ENCODE peak calls at places on chromosomes 2 and 18, in ten cellular contexts. N is CD8-positive, alpha-beta memory T cell; B is neuronal stem cell; H is IMR-90; K is adipocyte; O is fibroblast of lung; W is aorta; Y is PC-3; D is mammary epithelial cell; I is CD8-positive, alpha-beta T cell. M is an unnamed sample.
A peak's percentile ranks its signal among the peaks of the same experiment; 100 is the strongest.

GRCh38 chr2:128442053-128442751 is 123.5 kb upstream of the HS6ST1 start:
- DNase-seq in B (no peak), O (peak; percentile 50), H (peak; percentile 16), N (no peak), I (peak; percentile 34), Y (no peak), W (peak; percentile 71), D (no peak), K (no peak), M (no peak)

GRCh38 chr2:42722328-42723190 is 41.4 kb downstream of the OXER1 start:
- DNase-seq in D (peak; percentile 72), W (peak; percentile 69), K (peak; percentile 85), I (no peak), O (peak; percentile 88), B (no peak), N (no peak), Y (peak; percentile 14), H (peak; percentile 89), M (peak; percentile 38)

GRCh38 chr2:42764096-42764495 is at the start of gene OXER1:
- DNase-seq in B (no peak), D (no peak), W (peak; percentile 53), K (no peak), Y (no peak), N (no peak), O (no peak), I (no peak), H (no peak), M (no peak)

GRCh38 chr2:216596986-216597509 is 36.2 kb upstream of the IGFBP2 start:
- DNase-seq in H (no peak), Y (peak; percentile 20), W (no peak), D (peak; percentile 16), K (peak; percentile 33), I (no peak), O (no peak), N (no peak), B (no peak), M (no peak)

GRCh38 chr18:3447035-3447894 is 2.7 kb upstream of the TGIF1 start:
- DNase-seq in N (no peak), K (peak; percentile 74), O (peak; percentile 79), I (no peak), B (no peak), W (peak; percentile 74), H (peak; percentile 62), D (peak; percentile 73), Y (peak; percentile 41), M (peak; percentile 65)

GRCh38 chr2:16653083-16653375 is 12.6 kb downstream of the CYRIA start:
- DNase-seq in I (no peak), H (no peak), Y (no peak), B (no peak), D (peak; percentile 40), O (no peak), W (peak; percentile 58), N (no peak), K (no peak), M (peak; percentile 62)

GRCh38 chr18:3251963-3252277 is 4.3 kb downstream of the MYL12A start:
- DNase-seq in B (no peak), W (no peak), O (no peak), Y (no peak), N (no peak), D (no peak), I (no peak), H (peak; percentile 37), K (peak; percentile 39), M (no peak)

GRCh38 chr2:204260162-204260877 is 285.0 kb upstream of the PARD3B start:
- DNase-seq in N (no peak), D (peak; percentile 19), H (peak; percentile 74), B (peak; percentile 85), O (peak; percentile 78), I (peak; percentile 50), W (peak; percentile 74), K (peak; percentile 95), Y (peak; percentile 84), M (peak; percentile 44)

GRCh38 chr2:28751956-28752607 is 452 bp downstream of the PPP1CB start:
- DNase-seq in Y (no peak), K (peak; percentile 57), N (peak; percentile 14), B (no peak), D (peak; percentile 12), I (peak; percentile 64), O (no peak), W (peak; percentile 61), H (no peak), M (peak; percentile 23)

GRCh38 chr2:88190808-88191721 is 20.9 kb downstream of the THNSL2 start:
- DNase-seq in H (peak; percentile 23), D (peak; percentile 13), B (peak; percentile 76), W (no peak), N (no peak), Y (peak; percentile 52), K (peak; percentile 66), I (no peak), O (peak; percentile 57), M (peak; percentile 32)

GRCh38 chr2:201151127-201152074 is 31.5 kb upstream of the CASP10 start:
- DNase-seq in H (peak; percentile 93), D (peak; percentile 88), W (no peak), I (no peak), N (no peak), K (peak; percentile 64), Y (peak; percentile 91), B (no peak), O (peak; percentile 67), M (peak; percentile 65)

GRCh38 chr2:43083710-43084698 is 142.4 kb downstream of the ZFP36L2 start:
- DNase-seq in I (no peak), N (no peak), K (peak; percentile 85), B (no peak), H (peak; percentile 55), W (peak; percentile 78), Y (peak; percentile 48), O (peak; percentile 66), D (peak; percentile 96), M (peak; percentile 90)

GRCh38 chr2:234989183-234989701 is 37.4 kb downstream of the SH3BP4 start:
- DNase-seq in Y (peak; percentile 96), W (peak; percentile 95), N (no peak), B (no peak), I (no peak), D (peak; percentile 89), H (no peak), K (no peak), O (peak; percentile 46), M (peak; percentile 97)

GRCh38 chr2:113061241-113061640 is 2.2 kb downstream of the IL36RN start:
- DNase-seq in D (no peak), H (no peak), Y (no peak), B (no peak), K (no peak), W (no peak), I (no peak), N (no peak), O (no peak), M (no peak)

GRCh38 chr2:42238644-42239288 is 69.6 kb downstream of the EML4 start:
- DNase-seq in H (no peak), W (no peak), Y (peak; percentile 52), O (peak; percentile 25), K (no peak), D (peak; percentile 23), B (no peak), I (peak; percentile 54), N (no peak), M (peak; percentile 5)

GRCh38 chr2:23078799-23079434 is 306.1 kb upstream of the KLHL29 start:
- DNase-seq in K (no peak), Y (no peak), O (no peak), I (no peak), B (no peak), N (no peak), H (no peak), D (no peak), W (no peak), M (no peak)
- H3K4me3 ChIP-seq in K (no peak overlapping the region), Y (no peak overlapping the region), O (no peak overlapping the region), I (no peak overlapping the region), B (no peak overlapping the region), N (no peak overlapping the region), H (no peak overlapping the region), D (no peak overlapping the region), W (no peak overlapping the region), M (no peak overlapping the region)

GRCh38 chr2:119435953-119436297 is 4.3 kb downstream of the TMEM37 start:
- DNase-seq in Y (no peak), D (no peak), O (no peak), I (no peak), K (no peak), N (no peak), W (no peak), B (no peak), H (no peak), M (no peak)
- H3K27me3 ChIP-seq in Y (peaks cover 14% of the 10 kb centered on the region), D (peaks cover 14% of the 10 kb centered on the region), O (peaks cover 9% of the 10 kb centered on the region), I (no peaks in the 10 kb centered on the region), K (peaks cover 13% of the 10 kb centered on the region), N (peaks cover 11% of the 10 kb centered on the region), W (no peaks in the 10 kb centered on the region), B (peaks cover 18% of the 10 kb centered on the region), H (peaks cover 49% of the 10 kb centered on the region), M (no peaks in the 10 kb centered on the region)

DNA sequence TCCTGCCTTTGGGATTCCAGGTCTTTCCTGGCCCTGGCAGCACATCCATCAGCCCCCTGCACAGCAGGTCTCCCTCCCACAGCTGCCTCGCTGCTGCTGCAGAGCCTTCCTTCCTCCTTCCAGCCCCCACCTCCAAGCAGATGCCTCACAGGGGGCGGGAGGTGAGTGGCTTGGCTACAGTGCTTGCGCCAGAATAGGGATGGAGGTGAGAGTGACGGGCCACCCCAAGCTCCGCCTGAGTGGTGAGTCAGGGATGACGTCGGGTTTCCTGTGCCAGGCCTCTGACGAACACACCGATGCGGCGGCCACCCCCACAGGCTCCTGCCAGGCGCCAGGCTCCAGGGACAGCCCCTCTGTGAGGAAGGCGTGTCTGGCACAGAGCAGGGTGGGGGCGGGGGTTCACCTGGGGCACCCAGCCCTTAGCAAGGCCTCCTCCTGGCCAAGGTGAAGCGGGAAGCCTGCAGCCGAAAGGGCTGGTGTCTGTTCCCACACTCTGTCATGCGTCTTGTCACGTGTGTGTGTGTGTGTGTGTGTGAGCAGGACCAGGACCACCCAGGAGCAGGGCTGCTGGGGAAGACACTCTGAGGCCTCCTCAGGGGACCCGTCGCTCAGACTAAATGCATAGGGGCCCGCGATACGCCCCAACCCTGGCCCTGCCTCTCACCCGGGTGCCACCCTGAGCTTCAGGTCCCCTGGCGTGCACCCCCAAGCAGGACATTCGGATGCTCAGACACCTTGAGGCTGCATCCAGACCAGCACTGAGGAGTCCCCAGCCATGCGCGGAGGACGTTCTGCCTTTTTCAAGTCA is 3.4 kb upstream of the DUSP2 start:
- DNase-seq in I (peak; percentile 90), W (peak; percentile 91), K (peak; percentile 51), O (peak; percentile 90), Y (peak; percentile 50), D (peak; percentile 79), B (peak; percentile 48), H (peak; percentile 96), N (peak; percentile 97), M (peak; percentile 76)
- H3K4me3 ChIP-seq in I (peak overlapping the region; percentile 29), W (no peak overlapping the region), K (no peak overlapping the region), O (no peak overlapping the region), Y (no peak overlapping the region), D (no peak overlapping the region), B (no peak overlapping the region), H (no peak overlapping the region), N (peak overlapping the region; percentile 56), M (no peak overlapping the region)

DNA sequence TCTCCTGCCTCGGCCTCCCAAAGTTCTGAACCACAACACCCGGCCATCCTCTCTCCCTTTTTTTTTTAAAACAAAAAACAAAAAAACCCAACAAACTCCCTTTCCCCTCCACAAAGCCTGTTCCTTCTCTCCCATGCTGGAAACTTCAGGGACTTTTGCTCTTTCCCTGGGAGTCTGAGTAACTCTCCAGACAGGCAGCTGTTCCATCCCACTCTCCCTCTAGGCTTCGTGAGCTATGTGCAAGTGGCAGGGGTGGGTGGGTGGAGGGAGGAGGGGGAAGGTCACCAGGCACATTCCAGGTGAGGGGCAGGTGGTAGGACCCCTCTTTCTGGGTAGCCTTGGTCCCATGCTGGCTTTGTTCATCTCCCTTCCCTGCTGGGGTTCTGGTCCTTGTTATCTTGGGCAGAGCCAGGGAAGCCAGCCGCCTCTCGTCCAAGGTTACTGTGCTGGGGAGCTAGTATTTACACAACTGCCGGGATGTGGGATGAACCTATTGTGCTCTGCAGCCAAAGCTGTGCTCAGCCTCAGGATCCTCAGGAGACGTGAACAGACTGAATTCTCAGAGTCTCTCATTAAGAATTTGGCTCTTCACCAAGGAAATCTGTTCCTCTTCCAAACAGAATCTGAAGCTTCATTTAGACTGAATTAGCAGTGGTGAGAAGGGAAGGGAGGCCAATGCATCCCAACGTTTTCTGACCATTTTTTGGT is 106.9 kb downstream of the LIPG start:
- DNase-seq in O (peak; percentile 73), N (no peak), K (no peak), I (no peak), D (no peak), B (peak; percentile 29), H (no peak), W (no peak), Y (no peak), M (no peak)
- H3K27me3 ChIP-seq in O (peaks cover 2% of the 10 kb centered on the region), N (no peaks in the 10 kb centered on the region), K (peaks cover 3% of the 10 kb centered on the region), I (no peaks in the 10 kb centered on the region), D (peaks cover 5% of the 10 kb centered on the region), B (no peaks in the 10 kb centered on the region), H (peaks cover 50% of the 10 kb centered on the region), W (no peaks in the 10 kb centered on the region), Y (no peaks in the 10 kb centered on the region), M (no peaks in the 10 kb centered on the region)